ENCODE peak calls at places on chromosome 1, in nine cellular contexts. S, M, L, F, H, W, B, X and T are unnamed samples.
A peak's percentile ranks its signal among the peaks of the same experiment; 100 is the strongest.

GRCh38 chr1:224182057-224182865 is 779 bp upstream of the DEGS1 start:
- DNase-seq in B (peak; percentile 33), S (no peak), L (no peak), W (no peak), X (no peak), H (no peak), M (no peak), F (no peak), T (no peak)

GRCh38 chr1:185157599-185158469 is 867 bp downstream of the SWT1 start:
- DNase-seq in B (no peak), W (no peak), H (peak; percentile 30), F (no peak), M (no peak), L (no peak), S (no peak), X (peak; percentile 24), T (peak; percentile 43)

GRCh38 chr1:218971166-218971565 is 202.5 kb upstream of the LYPLAL1 start:
- DNase-seq in F (no peak), X (no peak), S (no peak), H (peak; percentile 30), B (no peak), L (no peak), M (peak; percentile 29), W (no peak), T (no peak)

GRCh38 chr1:60598055-60598910 is 484.1 kb upstream of the NFIA start:
- DNase-seq in F (no peak), W (no peak), H (no peak), X (no peak), S (no peak), B (no peak), M (no peak), L (no peak), T (no peak)

GRCh38 chr1:173551699-173552098 is 51.2 kb downstream of the SLC9C2 start:
- DNase-seq in S (no peak), F (no peak), H (no peak), X (no peak), B (no peak), L (no peak), W (no peak), M (no peak), T (no peak)

GRCh38 chr1:159827549-159827948 is 876 bp downstream of the SLAMF8 start:
- DNase-seq in F (no peak), X (no peak), B (no peak), W (no peak), M (no peak), S (no peak), H (no peak), L (no peak), T (no peak)

GRCh38 chr1:31376374-31377134 is 3.7 kb upstream of the FABP3 start:
- DNase-seq in L (peak; percentile 94), F (peak; percentile 93), H (peak; percentile 99), S (peak; percentile 54), X (peak; percentile 73), M (peak; percentile 98), B (no peak), W (peak; percentile 25), T (peak; percentile 89)

GRCh38 chr1:33086384-33086850 is 5.5 kb downstream of the AZIN2 start:
- DNase-seq in M (peak; percentile 79), H (peak; percentile 85), X (peak; percentile 91), W (peak; percentile 50), L (peak; percentile 66), B (peak; percentile 37), F (peak; percentile 77), S (peak; percentile 70), T (peak; percentile 83)

GRCh38 chr1:64519921-64520320 is 50.0 kb downstream of the CACHD1 start:
- DNase-seq in S (no peak), M (no peak), H (no peak), W (no peak), F (peak; percentile 31), L (no peak), X (no peak), B (no peak), T (no peak)

GRCh38 chr1:101137144-101138126 is 99.4 kb upstream of the S1PR1 start:
- DNase-seq in B (no peak), S (peak; percentile 50), H (peak; percentile 59), W (no peak), F (peak; percentile 89), L (peak; percentile 7), M (no peak), X (peak; percentile 51), T (no peak)

GRCh38 chr1:169584483-169585144 is 1.7 kb downstream of the F5 start:
- DNase-seq in X (no peak), M (no peak), H (peak; percentile 11), F (no peak), S (no peak), W (no peak), L (no peak), B (no peak), T (no peak)

GRCh38 chr1:235675152-235675890 is 25.7 kb upstream of the GNG4 start:
- DNase-seq in B (no peak), W (no peak), H (peak; percentile 48), M (peak; percentile 9), F (peak; percentile 30), L (no peak), X (peak; percentile 27), S (no peak), T (no peak)

GRCh38 chr1:91876040-91876470 is 9.9 kb downstream of the TGFBR3 start:
- DNase-seq in F (no peak), M (no peak), S (no peak), W (no peak), L (no peak), H (no peak), X (no peak), B (no peak), T (peak; percentile 54)

GRCh38 chr1:151680812-151681211 is 35.8 kb downstream of the CELF3 start:
- DNase-seq in X (no peak), M (peak; percentile 61), L (peak; percentile 73), F (peak; percentile 75), B (no peak), S (peak; percentile 68), W (peak; percentile 76), H (peak; percentile 75), T (no peak)

GRCh38 chr1:165580931-165581871 is 37.4 kb downstream of the LRRC52 start:
- DNase-seq in S (no peak), X (no peak), M (no peak), F (peak; percentile 69), B (no peak), H (peak; percentile 35), W (no peak), L (peak; percentile 30), T (no peak)

GRCh38 chr1:6988796-6989195 is 203.5 kb downstream of the CAMTA1 start:
- DNase-seq in B (no peak), X (no peak), F (no peak), L (no peak), H (no peak), M (no peak), W (no peak), S (no peak), T (no peak)

GRCh38 chr1:240987928-240988327 is 369.1 kb downstream of the RGS7 start:
- DNase-seq in F (no peak), S (no peak), B (no peak), M (no peak), L (no peak), H (peak; percentile 33), W (no peak), X (no peak), T (no peak)

GRCh38 chr1:160362168-160362941 is 4.5 kb upstream of the NHLH1 start:
- DNase-seq in W (no peak), B (no peak), L (no peak), F (peak; percentile 18), M (no peak), S (no peak), X (peak; percentile 55), H (no peak), T (peak; percentile 71)